ENCODE peak calls at places on chromosomes 16 and 17, in five cellular contexts. One of them, this sample, is unnamed.

GRCh38 chr16:75919664-75920063 is 193.4 kb upstream of the CPHXL start:
- DNase-seq in foreskin fibroblast: no peak
- DNase-seq in H9: no peak
- DNase-seq in globus pallidus: peak
- DNase-seq in activated naive CD8-positive, alpha-beta T cell treated with anti-CD3 and anti-CD28 coated beads, Interleukin-2, amount 50 U/mL, for 24 hours: no peak
- DNase-seq in this sample: no peak

GRCh38 chr17:47989700-47990099 is 18.8 kb downstream of the CDK5RAP3 start:
- DNase-seq in foreskin fibroblast: no peak
- DNase-seq in H9: no peak
- DNase-seq in globus pallidus: no peak
- DNase-seq in activated naive CD8-positive, alpha-beta T cell treated with anti-CD3 and anti-CD28 coated beads, Interleukin-2, amount 50 U/mL, for 24 hours: no peak
- DNase-seq in this sample: no peak

GRCh38 chr16:4183258-4184037 is 58.4 kb downstream of the SRL start:
- DNase-seq in foreskin fibroblast: peak
- DNase-seq in H9: peak
- DNase-seq in globus pallidus: peak
- DNase-seq in activated naive CD8-positive, alpha-beta T cell treated with anti-CD3 and anti-CD28 coated beads, Interleukin-2, amount 50 U/mL, for 24 hours: peak
- DNase-seq in this sample: peak

GRCh38 chr17:27494192-27495091 is 38.2 kb downstream of the KSR1 start:
- DNase-seq in foreskin fibroblast: no peak
- DNase-seq in H9: peak
- DNase-seq in globus pallidus: peak
- DNase-seq in activated naive CD8-positive, alpha-beta T cell treated with anti-CD3 and anti-CD28 coated beads, Interleukin-2, amount 50 U/mL, for 24 hours: no peak
- DNase-seq in this sample: peak

GRCh38 chr16:19517424-19518089 is 4.3 kb downstream of the GDE1 start:
- DNase-seq in foreskin fibroblast: no peak
- DNase-seq in H9: no peak
- DNase-seq in globus pallidus: no peak
- DNase-seq in activated naive CD8-positive, alpha-beta T cell treated with anti-CD3 and anti-CD28 coated beads, Interleukin-2, amount 50 U/mL, for 24 hours: no peak
- DNase-seq in this sample: peak

GRCh38 chr17:29162909-29163341 is 17.3 kb downstream of the MYO18A start:
- DNase-seq in foreskin fibroblast: no peak
- DNase-seq in H9: no peak
- DNase-seq in globus pallidus: no peak
- DNase-seq in activated naive CD8-positive, alpha-beta T cell treated with anti-CD3 and anti-CD28 coated beads, Interleukin-2, amount 50 U/mL, for 24 hours: no peak
- DNase-seq in this sample: no peak

GRCh38 chr16:85037050-85037410 is 9.4 kb downstream of the KIAA0513 start:
- DNase-seq in foreskin fibroblast: peak
- DNase-seq in H9: no peak
- DNase-seq in globus pallidus: no peak
- DNase-seq in activated naive CD8-positive, alpha-beta T cell treated with anti-CD3 and anti-CD28 coated beads, Interleukin-2, amount 50 U/mL, for 24 hours: peak
- DNase-seq in this sample: peak

GRCh38 chr16:17224350-17224749 is 246.4 kb downstream of the XYLT1 start:
- DNase-seq in foreskin fibroblast: no peak
- DNase-seq in H9: no peak
- DNase-seq in globus pallidus: no peak
- DNase-seq in activated naive CD8-positive, alpha-beta T cell treated with anti-CD3 and anti-CD28 coated beads, Interleukin-2, amount 50 U/mL, for 24 hours: no peak
- DNase-seq in this sample: no peak

GRCh38 chr16:65908568-65908967 is 457.9 kb upstream of the CDH5 start:
- DNase-seq in foreskin fibroblast: no peak
- DNase-seq in H9: peak
- DNase-seq in globus pallidus: peak
- DNase-seq in activated naive CD8-positive, alpha-beta T cell treated with anti-CD3 and anti-CD28 coated beads, Interleukin-2, amount 50 U/mL, for 24 hours: no peak
- DNase-seq in this sample: no peak

GRCh38 chr17:8922451-8922850 is 43.1 kb downstream of the PIK3R5 start:
- DNase-seq in foreskin fibroblast: peak
- DNase-seq in H9: no peak
- DNase-seq in globus pallidus: no peak
- DNase-seq in activated naive CD8-positive, alpha-beta T cell treated with anti-CD3 and anti-CD28 coated beads, Interleukin-2, amount 50 U/mL, for 24 hours: no peak
- DNase-seq in this sample: no peak

GRCh38 chr17:78023042-78023441 is 64.5 kb downstream of the TNRC6C start:
- DNase-seq in foreskin fibroblast: no peak
- DNase-seq in H9: no peak
- DNase-seq in globus pallidus: no peak
- DNase-seq in activated naive CD8-positive, alpha-beta T cell treated with anti-CD3 and anti-CD28 coated beads, Interleukin-2, amount 50 U/mL, for 24 hours: no peak
- DNase-seq in this sample: no peak

GRCh38 chr17:43549496-43549895 is 3.4 kb upstream of the ETV4 start:
- DNase-seq in foreskin fibroblast: no peak
- DNase-seq in H9: peak
- DNase-seq in globus pallidus: no peak
- DNase-seq in activated naive CD8-positive, alpha-beta T cell treated with anti-CD3 and anti-CD28 coated beads, Interleukin-2, amount 50 U/mL, for 24 hours: no peak
- DNase-seq in this sample: no peak

GRCh38 chr17:46061435-46061834 is 62.4 kb downstream of the STH start:
- DNase-seq in foreskin fibroblast: no peak
- DNase-seq in H9: no peak
- DNase-seq in globus pallidus: no peak
- DNase-seq in activated naive CD8-positive, alpha-beta T cell treated with anti-CD3 and anti-CD28 coated beads, Interleukin-2, amount 50 U/mL, for 24 hours: no peak
- DNase-seq in this sample: peak